ENCODE peak calls at places on chromosomes 16 and 17, in ten cellular contexts. P is GM23338, R is SK-N-SH, G is breast epithelium, I is SK-N-MC, W is HCT116, O is stomach, A is K562, E is prostate gland, M is spleen. F is an unnamed sample.

GRCh38 chr16:54677551-54677950 is 253.1 kb upstream of the IRX5 start:
- DNase-seq in E (no peak), W (no peak), P (no peak), I (no peak), O (peak; percentile 46), R (no peak), A (no peak), M (no peak), G (no peak), F (no peak)

GRCh38 chr17:81294512-81295030 is 536 bp downstream of the SLC38A10 start:
- DNase-seq in I (no peak), M (peak; percentile 87), P (peak; percentile 53), O (peak; percentile 42), R (peak; percentile 74), E (no peak), G (no peak), W (no peak), A (peak; percentile 48), F (peak; percentile 31)

GRCh38 chr16:70754371-70754770 is 46.6 kb downstream of the VAC14 start:
- DNase-seq in G (no peak), O (no peak), R (no peak), E (no peak), W (no peak), I (no peak), A (no peak), M (peak; percentile 64), P (no peak), F (no peak)

GRCh38 chr16:20940864-20941634 is 40.5 kb downstream of the LYRM1 start:
- DNase-seq in I (no peak), M (no peak), P (no peak), G (no peak), A (no peak), E (no peak), R (no peak), O (no peak), W (no peak), F (peak; percentile 61)

GRCh38 chr17:15321556-15322250 is 19.7 kb downstream of the TEKT3 start:
- DNase-seq in E (no peak), R (no peak), O (no peak), I (no peak), M (no peak), A (no peak), G (no peak), P (no peak), W (no peak), F (no peak)

GRCh38 chr17:15928286-15928785 is 16.6 kb upstream of the ADORA2B start:
- DNase-seq in P (no peak), O (no peak), G (no peak), A (no peak), M (no peak), R (no peak), W (no peak), I (no peak), E (no peak), F (no peak)

GRCh38 chr17:41184480-41184961 is at the start of gene KRTAP4-1:
- DNase-seq in W (no peak), E (no peak), I (no peak), O (no peak), P (no peak), A (no peak), G (no peak), R (no peak), M (peak; percentile 70), F (no peak)

GRCh38 chr16:29030086-29030840 is 45.4 kb downstream of the LAT start:
- DNase-seq in E (no peak), W (no peak), O (no peak), M (no peak), G (no peak), P (no peak), I (no peak), A (no peak), R (no peak), F (no peak)

GRCh38 chr17:28811594-28812135 is 30.9 kb downstream of the FAM222B start:
- DNase-seq in R (peak; percentile 15), A (peak; percentile 55), M (no peak), W (peak; percentile 15), E (peak; percentile 7), P (peak; percentile 38), G (no peak), I (no peak), O (no peak), F (no peak)

GRCh38 chr17:57284984-57285646 is 28.8 kb downstream of the MSI2 start:
- DNase-seq in I (no peak), A (peak; percentile 72), E (no peak), P (peak; percentile 64), M (peak; percentile 80), G (no peak), R (no peak), W (no peak), O (no peak), F (no peak)

GRCh38 chr17:76076100-76076764 is 1.7 kb downstream of the GALR2 start:
- DNase-seq in P (peak; percentile 71), R (peak; percentile 64), G (no peak), M (no peak), I (no peak), W (no peak), A (no peak), E (no peak), O (no peak), F (no peak)

DNA sequence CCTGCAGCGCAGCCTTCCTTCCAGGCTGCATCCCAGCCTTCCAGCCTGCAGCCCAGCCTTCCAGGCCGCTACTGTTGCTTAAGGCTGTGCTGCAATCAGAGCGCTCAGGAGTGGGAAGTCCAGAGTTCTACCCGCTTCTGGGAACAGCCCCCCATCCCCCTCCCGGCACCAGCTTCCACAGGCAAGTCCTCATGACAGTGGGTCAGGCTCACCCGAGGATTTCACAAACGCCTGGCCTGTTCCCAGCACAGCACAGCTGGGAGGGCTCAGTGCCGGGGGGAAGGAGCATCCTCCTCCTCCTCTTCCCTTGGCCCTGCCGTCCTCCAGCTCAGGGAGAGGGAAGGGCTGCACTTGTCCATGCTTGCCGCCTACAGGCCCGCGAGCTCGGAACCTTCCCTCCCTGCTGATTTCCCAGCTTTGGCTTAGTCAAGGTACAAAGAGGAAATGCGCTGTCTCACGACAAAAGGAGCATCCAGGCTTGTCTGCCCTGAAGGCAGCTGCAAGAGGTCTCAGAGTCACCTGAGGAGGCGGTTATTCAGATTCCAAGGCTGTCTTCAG is 8.3 kb downstream of the SOCS3 start:
- DNase-seq in W (no peak), R (no peak), E (peak; percentile 91), A (no peak), M (peak; percentile 88), O (peak; percentile 73), I (no peak), G (peak; percentile 81), P (peak; percentile 90), F (peak; percentile 50)
- TF ChIP-seq POLR2AphosphoS5 in W (no peak), R (no peak), E (peak; percentile 94), A (no peak), M (peak; percentile 91), O (peak; percentile 89), I (no peak), G (peak; percentile 79), P (peak; percentile 55), F (no peak)

GRCh38 chr17:60371416-60371815 is 20.5 kb downstream of the USP32 start:
- DNase-seq in A (no peak), E (no peak), P (no peak), R (no peak), I (no peak), W (no peak), M (no peak), O (no peak), G (no peak), F (no peak)
- H3K4me3 ChIP-seq in A (no peak overlapping the region), E (no peak overlapping the region), P (no peak overlapping the region), R (no peak overlapping the region), I (no peak overlapping the region), W (no peak overlapping the region), M (peak overlapping the region; percentile 40), O (no peak overlapping the region), G (no peak overlapping the region), F (no peak overlapping the region)

GRCh38 chr16:4354512-4355409 is 3.6 kb upstream of the PAM16 start:
- DNase-seq in A (no peak), E (no peak), R (no peak), G (no peak), P (no peak), W (no peak), I (no peak), M (no peak), O (no peak), F (no peak)

GRCh38 chr16:4351880-4352279 is 759 bp upstream of the PAM16 start:
- DNase-seq in G (no peak), I (no peak), P (no peak), E (no peak), M (no peak), R (no peak), O (no peak), W (no peak), A (no peak), F (no peak)

GRCh38 chr16:4352843-4353242 is 1.7 kb upstream of the PAM16 start:
- DNase-seq in A (no peak), P (no peak), W (no peak), I (no peak), M (no peak), O (no peak), G (no peak), R (no peak), E (no peak), F (no peak)

GRCh38 chr16:4350787-4351659 is at the start of gene PAM16:
- DNase-seq in P (peak; percentile 98), R (peak; percentile 99), G (peak; percentile 95), I (peak; percentile 60), O (peak; percentile 98), W (peak; percentile 87), E (peak; percentile 92), M (peak; percentile 99), A (peak; percentile 96), F (peak; percentile 97)

GRCh38 chr16:4353675-4354074 is 2.6 kb upstream of the PAM16 start:
- DNase-seq in W (no peak), R (no peak), P (no peak), A (no peak), M (no peak), I (no peak), E (no peak), G (no peak), O (no peak), F (no peak)
- H3K27ac ChIP-seq in W (no peak overlapping the region), R (no peak overlapping the region), P (peak overlapping the region; percentile 39), A (no peak overlapping the region), M (no peak overlapping the region), I (no peak overlapping the region), E (no peak overlapping the region), G (no peak overlapping the region), O (no peak overlapping the region), F (no peak overlapping the region)

DNA sequence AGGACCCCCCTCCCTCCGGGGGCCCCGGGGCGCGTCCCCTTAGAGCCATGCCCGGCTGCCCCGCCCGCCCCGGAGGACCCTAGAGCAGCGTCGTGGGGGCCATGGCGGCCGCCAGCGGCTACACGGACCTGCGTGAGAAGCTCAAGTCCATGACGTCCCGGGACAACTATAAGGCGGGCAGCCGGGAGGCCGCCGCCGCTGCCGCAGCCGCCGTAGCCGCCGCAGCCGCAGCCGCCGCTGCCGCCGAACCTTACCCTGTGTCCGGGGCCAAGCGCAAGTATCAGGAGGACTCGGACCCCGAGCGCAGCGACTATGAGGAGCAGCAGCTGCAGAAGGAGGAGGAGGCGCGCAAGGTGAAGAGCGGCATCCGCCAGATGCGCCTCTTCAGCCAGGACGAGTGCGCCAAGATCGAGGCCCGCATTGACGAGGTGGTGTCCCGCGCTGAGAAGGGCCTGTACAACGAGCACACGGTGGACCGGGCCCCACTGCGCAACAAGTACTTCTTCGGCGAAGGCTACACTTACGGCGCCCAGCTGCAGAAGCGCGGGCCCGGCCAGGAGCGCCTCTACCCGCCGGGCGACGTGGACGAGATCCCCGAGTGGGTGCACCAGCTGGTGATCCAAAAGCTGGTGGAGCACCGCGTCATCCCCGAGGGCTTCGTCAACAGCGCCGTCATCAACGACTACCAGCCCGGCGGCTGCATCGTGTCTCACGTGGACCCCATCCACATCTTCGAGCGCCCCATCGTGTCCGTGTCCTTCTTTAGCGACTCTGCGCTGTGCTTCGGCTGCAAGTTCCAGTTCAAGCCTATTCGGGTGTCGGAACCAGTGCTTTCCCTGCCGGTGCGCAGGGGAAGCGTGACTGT is 747 bp downstream of the ALKBH5 start:
- DNase-seq in W (no peak), A (no peak), O (peak; percentile 56), R (no peak), E (peak; percentile 27), P (peak; percentile 70), I (no peak), M (peak; percentile 92), G (peak; percentile 62), F (peak; percentile 25)
- TF ChIP-seq POLR2AphosphoS5 in W (no peak), A (no peak), O (no peak), R (no peak), E (no peak), P (no peak), I (no peak), M (peak; percentile 84), G (peak; percentile 11), F (no peak)

F was measured in HL-60.